ENCODE peak calls at places on chromosomes 6 and 20, in five cellular contexts. B is trophoblast cell, K is H1, O is H9, G is mesenchymal stem cell. Q is an unnamed sample. For H3K9me3 and H3K4me1, the result is how much of the 10 kb centered on the place peaks cover.

GRCh38 chr6:63598001-63598250 is 25.6 kb downstream of the LOC128125822 start:
- DNase-seq in B (no peak), K (no peak), O (peak), G (no peak), Q (no peak)

GRCh38 chr20:17808357-17808756 is 108.6 kb downstream of the BANF2 start:
- DNase-seq in K (no peak), O (no peak), G (peak), B (peak), Q (no peak)

GRCh38 chr20:51854912-51855311 is 52.6 kb upstream of the SALL4 start:
- DNase-seq in O (no peak), K (no peak), B (no peak), G (no peak), Q (no peak)

GRCh38 chr20:35529552-35529951 is at the start of gene C20orf173:
- DNase-seq in B (no peak), K (no peak), O (no peak), G (no peak), Q (no peak)

GRCh38 chr6:8277769-8278168 is 157.6 kb downstream of the SLC35B3 start:
- DNase-seq in G (no peak), B (no peak), O (peak), K (no peak), Q (no peak)

GRCh38 chr20:24983896-24984295 is 8.7 kb downstream of the APMAP start:
- DNase-seq in B (no peak), K (no peak), O (no peak), G (no peak), Q (no peak)

GRCh38 chr20:53413188-53413631 is 180.4 kb downstream of the ZNF217 start:
- DNase-seq in G (no peak), B (peak), O (peak), K (peak), Q (peak)

GRCh38 chr6:21666200-21666671 is 72.7 kb downstream of the SOX4 start:
- DNase-seq in G (no peak), B (no peak), K (no peak), O (peak), Q (peak)

GRCh38 chr6:75993236-75994162 is 79.0 kb downstream of the IMPG1 start:
- DNase-seq in O (no peak), B (peak), K (no peak), G (no peak), Q (no peak)

GRCh38 chr20:7692478-7692877 is 247.8 kb downstream of the HAO1 start:
- DNase-seq in B (no peak), O (no peak), K (no peak), G (no peak), Q (no peak)

GRCh38 chr6:95087394-95088097 is 489.8 kb upstream of the MANEA start:
- DNase-seq in O (no peak), K (no peak), G (peak), B (no peak), Q (no peak)

GRCh38 chr20:35901678-35902544 is 52.4 kb downstream of the SCAND1 start:
- DNase-seq in O (no peak), G (peak), B (peak), K (no peak), Q (no peak)

GRCh38 chr6:109794201-109794926 is 103.3 kb downstream of the FIG4 start:
- DNase-seq in B (no peak), G (peak), O (no peak), K (no peak), Q (no peak)

GRCh38 chr6:4987427-4987826 is 16.4 kb downstream of the RPP40 start:
- DNase-seq in K (no peak), G (no peak), B (no peak), O (no peak), Q (no peak)

GRCh38 chr6:88670369-88670768 is 293.0 kb downstream of the RNGTT start:
- DNase-seq in O (no peak), K (no peak), G (no peak), B (no peak), Q (no peak)

GRCh38 chr6:146548898-146549374 is 5.3 kb downstream of the RAB32 start:
- DNase-seq in O (no peak), K (no peak), B (no peak), G (no peak), Q (no peak)

GRCh38 chr6:16723833-16724232 is 37.4 kb downstream of the ATXN1 start:
- DNase-seq in O (peak), K (peak), B (peak), G (peak), Q (no peak)

GRCh38 chr6:130303436-130303835 is 62.4 kb upstream of the TMEM200A start:
- DNase-seq in G (no peak), O (no peak), B (no peak), K (no peak), Q (no peak)

GRCh38 chr6:31252625-31253024 is 19.3 kb downstream of the HLA-C start:
- DNase-seq in O (no peak), K (no peak), G (no peak), B (no peak), Q (no peak)

GRCh38 chr6:31114540-31114876 is at the start of gene PSORS1C1:
- DNase-seq in B (peak), K (no peak), G (peak), O (peak), Q (no peak)

GRCh38 chr6:167706313-167707109 is 120.2 kb upstream of the AFDN start:
- DNase-seq in O (no peak), G (no peak), B (no peak), K (no peak), Q (no peak)

GRCh38 chr6:147211831-147212230 is 7.6 kb downstream of the STXBP5 start:
- DNase-seq in G (no peak), O (no peak), B (no peak), K (no peak), Q (no peak)

GRCh38 chr6:132084811-132085509 is 133.8 kb upstream of the CCN2 start:
- DNase-seq in O (no peak), G (peak), K (no peak), B (peak), Q (no peak)

GRCh38 chr20:5663396-5663795 is 86.8 kb upstream of the SHLD1 start:
- DNase-seq in B (no peak), O (no peak), G (peak), K (no peak), Q (no peak)

GRCh38 chr6:155126727-155127439 is 131.8 kb downstream of the TIAM2 start:
- DNase-seq in G (peak), O (peak), K (no peak), B (no peak), Q (no peak)

GRCh38 chr6:69044534-69044933 is 409.5 kb downstream of the ADGRB3 start:
- DNase-seq in G (no peak), O (no peak), K (no peak), B (no peak), Q (no peak)

GRCh38 chr20:10064611-10065010 is 29.8 kb downstream of the ANKEF1 start:
- DNase-seq in K (no peak), O (no peak), B (no peak), G (no peak), Q (no peak)

GRCh38 chr20:258963-259362 is 1.4 kb downstream of the DEFB132 start:
- DNase-seq in O (no peak), G (peak), B (no peak), K (no peak), Q (no peak)

GRCh38 chr6:167467793-167468431 is 143.0 kb downstream of the TTLL2 start:
- DNase-seq in G (no peak), O (no peak), K (no peak), B (no peak), Q (no peak)

GRCh38 chr6:21523652-21524051 is 69.9 kb upstream of the SOX4 start:
- DNase-seq in B (no peak), G (no peak), O (no peak), K (no peak), Q (no peak)

GRCh38 chr6:87979737-87980136 is 67.9 kb upstream of the SPACA1 start:
- DNase-seq in G (no peak), O (no peak), K (no peak), B (no peak), Q (no peak)

GRCh38 chr20:32648761-32649615 is 24.8 kb downstream of the C20orf203 start:
- DNase-seq in O (no peak), G (no peak), B (no peak), K (no peak), Q (no peak)

GRCh38 chr6:105902401-105903031 is 183.6 kb upstream of the PRDM1 start:
- DNase-seq in K (no peak), O (no peak), B (no peak), G (no peak), Q (peak)

GRCh38 chr6:33609444-33610034 is 11.6 kb upstream of the ITPR3 start:
- DNase-seq in B (no peak), G (no peak), O (no peak), K (no peak), Q (no peak)

GRCh38 chr6:50815436-50816114 is 3.1 kb upstream of the TFAP2B start:
- DNase-seq in K (no peak), O (no peak), G (peak), B (no peak), Q (no peak)

DNA sequence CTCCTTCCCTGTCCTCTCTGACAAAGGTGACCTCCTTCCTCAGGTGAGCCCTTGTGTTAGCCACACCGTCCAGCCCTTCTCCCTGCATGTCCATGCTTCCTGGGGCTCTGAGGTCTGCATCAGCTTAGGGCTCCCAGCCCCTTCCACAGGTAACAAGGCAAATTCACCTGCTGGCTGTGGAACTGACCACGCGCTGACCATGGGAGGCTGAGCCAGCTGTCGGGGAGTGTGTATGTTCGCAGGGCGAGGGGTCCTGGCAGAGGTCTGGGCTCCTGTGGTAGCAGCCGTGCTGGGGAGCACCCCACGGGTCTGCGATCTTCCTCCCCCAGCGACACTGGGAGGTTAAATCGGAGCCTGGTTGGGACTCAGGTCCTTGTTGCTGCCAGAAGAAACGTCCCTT is 136.7 kb downstream of the PHACTR3 start:
- DNase-seq in G (no peak), K (no peak), O (no peak), B (no peak), Q (no peak)
- H2BK12ac ChIP-seq in G (no peak), K (no peak), O (no peak), B (no peak), Q (no peak)

GRCh38 chr6:137190710-137191109 is 17.3 kb upstream of the IL22RA2 start:
- DNase-seq in G (no peak), B (no peak), K (no peak), O (no peak), Q (no peak)

GRCh38 chr6:137188855-137189254 is 15.4 kb upstream of the IL22RA2 start:
- DNase-seq in G (peak), O (no peak), B (no peak), K (no peak), Q (peak)

GRCh38 chr6:137181876-137182653 is 8.6 kb upstream of the IL22RA2 start:
- DNase-seq in B (no peak), O (no peak), G (no peak), K (no peak), Q (no peak)

GRCh38 chr6:137182654-137183073 is 9.2 kb upstream of the IL22RA2 start:
- DNase-seq in B (no peak), O (no peak), K (no peak), G (no peak), Q (no peak)

GRCh38 chr6:137185290-137185689 is 11.8 kb upstream of the IL22RA2 start:
- DNase-seq in O (no peak), B (no peak), K (no peak), G (no peak), Q (no peak)
- H3K9me3 ChIP-seq in O (half or more), B (under half), K (half or more), G (half or more), Q (under half)

GRCh38 chr20:57702091-57702490 is 7.7 kb downstream of the PMEPA1 start:
- DNase-seq in O (no peak), B (no peak), K (no peak), G (no peak), Q (no peak)

GRCh38 chr20:57705103-57705899 is 4.5 kb downstream of the PMEPA1 start:
- DNase-seq in G (no peak), K (no peak), B (no peak), O (no peak), Q (no peak)

GRCh38 chr20:57702521-57702920 is 7.3 kb downstream of the PMEPA1 start:
- DNase-seq in G (no peak), O (no peak), K (no peak), B (no peak), Q (no peak)

GRCh38 chr20:57703013-57703412 is 6.8 kb downstream of the PMEPA1 start:
- DNase-seq in G (no peak), B (no peak), O (no peak), K (no peak), Q (no peak)

DNA sequence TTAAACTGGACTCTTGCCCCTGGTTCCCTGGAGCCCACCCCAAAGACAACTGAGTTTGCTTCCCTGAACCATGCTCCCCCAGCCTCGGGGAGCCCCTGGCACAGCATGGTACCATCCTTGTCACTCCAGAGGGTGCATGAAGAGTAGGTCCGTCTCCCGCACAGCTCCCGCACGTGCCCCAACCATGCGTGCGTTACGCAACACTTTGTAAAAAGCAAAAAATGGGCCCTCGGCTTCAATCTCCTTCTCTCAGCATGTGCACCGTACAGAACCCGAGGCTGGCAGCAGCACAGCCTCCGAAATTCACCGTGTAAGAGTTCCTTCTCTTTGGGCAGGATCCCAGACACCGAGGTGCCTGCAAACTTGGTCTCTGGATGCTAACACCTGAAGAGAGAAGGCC is 5.6 kb downstream of the PMEPA1 start:
- DNase-seq in B (no peak), K (no peak), G (no peak), O (no peak), Q (no peak)
- H3K4me1 ChIP-seq in B (under half), K (under half), G (under half), O (under half), Q (under half)

GRCh38 chr6:170143401-170144150 is 147.3 kb downstream of the DLL1 start:
- DNase-seq in B (no peak), O (no peak), K (no peak), G (no peak), Q (no peak)

GRCh38 chr6:170140129-170140528 is 150.7 kb downstream of the DLL1 start:
- DNase-seq in K (no peak), O (no peak), B (no peak), G (no peak), Q (no peak)

GRCh38 chr6:170144952-170145587 is 145.8 kb downstream of the DLL1 start:
- DNase-seq in K (no peak), G (no peak), B (no peak), O (no peak), Q (no peak)

GRCh38 chr6:170139531-170139930 is 151.3 kb downstream of the DLL1 start:
- DNase-seq in G (no peak), K (no peak), B (no peak), O (no peak), Q (no peak)

GRCh38 chr6:170142559-170142958 is 148.3 kb downstream of the DLL1 start:
- DNase-seq in G (no peak), B (no peak), O (no peak), K (no peak), Q (no peak)
- H2BK12ac ChIP-seq in G (no peak), B (no peak), O (no peak), K (no peak), Q (no peak)

Q was measured in neuronal stem cell.